ENCODE peak calls at places on chromosome 18, in ten cellular contexts. H, O, Q, G, J, N, T, A, I and E are unnamed samples.
A peak's percentile ranks its signal among the peaks of the same experiment; 100 is the strongest.

GRCh38 chr18:77702686-77703085 is 453.0 kb downstream of the GALR1 start:
- DNase-seq in A (peak; percentile 34), J (no peak), H (peak; percentile 16), I (peak; percentile 8), T (peak; percentile 1), O (peak; percentile 61), N (no peak), G (peak; percentile 36), Q (no peak), E (no peak)

GRCh38 chr18:26227051-26227672 is 917 bp downstream of the TAF4B start:
- DNase-seq in Q (no peak), T (no peak), N (no peak), A (no peak), G (peak; percentile 16), I (peak; percentile 11), J (peak; percentile 62), H (peak; percentile 9), O (peak; percentile 12), E (no peak)

GRCh38 chr18:79935098-79935480 is 16.4 kb downstream of the SLC66A2 start:
- DNase-seq in T (no peak), A (no peak), H (no peak), J (peak; percentile 13), O (no peak), N (no peak), I (no peak), Q (peak; percentile 5), G (no peak), E (no peak)

GRCh38 chr18:26971327-26971918 is 105.9 kb upstream of the AQP4 start:
- DNase-seq in J (no peak), N (no peak), H (no peak), Q (no peak), G (no peak), I (no peak), T (no peak), A (no peak), O (no peak), E (no peak)

GRCh38 chr18:22026362-22026761 is 143.0 kb upstream of the GATA6 start:
- DNase-seq in T (no peak), H (no peak), Q (no peak), N (no peak), A (no peak), O (no peak), J (no peak), I (no peak), G (no peak), E (no peak)

GRCh38 chr18:10252494-10252893 is 201.9 kb upstream of the APCDD1 start:
- DNase-seq in H (peak; percentile 10), Q (no peak), I (no peak), J (no peak), O (no peak), N (no peak), T (no peak), G (no peak), A (no peak), E (no peak)

GRCh38 chr18:8632386-8632785 is 23.1 kb downstream of the RAB12 start:
- DNase-seq in G (no peak), Q (no peak), J (no peak), H (no peak), N (no peak), T (no peak), I (no peak), A (no peak), O (no peak), E (no peak)

GRCh38 chr18:48294894-48295585 is 114.1 kb downstream of the ZBTB7C start:
- DNase-seq in H (no peak), G (no peak), O (no peak), I (no peak), N (no peak), Q (no peak), J (no peak), T (no peak), A (no peak), E (no peak)

DNA sequence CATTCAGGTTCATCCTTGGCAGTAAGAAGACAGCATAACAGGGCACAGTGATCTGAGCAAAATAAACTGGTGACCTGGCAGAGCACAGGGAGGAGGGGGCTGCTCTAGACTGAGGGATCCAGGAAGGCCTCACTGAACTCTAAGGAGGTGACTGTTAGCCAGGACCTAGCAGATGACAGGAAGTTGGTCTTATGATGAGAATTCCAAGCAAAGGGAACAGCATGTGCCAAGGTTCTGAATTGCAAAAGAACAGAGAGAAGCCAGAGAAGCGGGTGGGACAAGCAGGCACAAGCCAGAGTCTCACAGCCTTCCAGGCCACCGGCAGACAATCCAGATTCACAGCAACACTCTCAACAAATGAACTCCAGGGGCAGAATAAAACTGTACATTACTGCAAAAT is 152.7 kb upstream of the PTPRM start:
- DNase-seq in G (no peak), I (peak; percentile 76), O (peak; percentile 49), J (peak; percentile 76), H (no peak), N (no peak), A (no peak), Q (no peak), T (peak; percentile 11), E (no peak)
- TF ChIP-seq CTCF in G (no peak), I (no peak), O (no peak), J (no peak), H (no peak), N (no peak), A (no peak), Q (no peak), T (no peak), E (no peak)

GRCh38 chr18:49460958-49461601 is 635 bp upstream of the DYM start:
- DNase-seq in I (peak; percentile 71), T (peak; percentile 63), A (no peak), G (no peak), J (no peak), Q (no peak), N (no peak), H (no peak), O (peak; percentile 70), E (no peak)

GRCh38 chr18:49467599-49467998 is 7.2 kb upstream of the DYM start:
- DNase-seq in H (no peak), N (no peak), G (no peak), A (no peak), Q (no peak), T (no peak), O (no peak), J (no peak), I (no peak), E (no peak)

GRCh38 chr18:49467019-49467563 is 6.6 kb upstream of the DYM start:
- DNase-seq in N (no peak), T (no peak), G (no peak), A (no peak), H (no peak), J (no peak), O (no peak), Q (no peak), I (no peak), E (no peak)

GRCh38 chr18:49461602-49461977 is 1.1 kb upstream of the DYM start:
- DNase-seq in T (no peak), Q (no peak), O (no peak), G (no peak), J (no peak), H (no peak), A (no peak), N (no peak), I (no peak), E (no peak)

DNA sequence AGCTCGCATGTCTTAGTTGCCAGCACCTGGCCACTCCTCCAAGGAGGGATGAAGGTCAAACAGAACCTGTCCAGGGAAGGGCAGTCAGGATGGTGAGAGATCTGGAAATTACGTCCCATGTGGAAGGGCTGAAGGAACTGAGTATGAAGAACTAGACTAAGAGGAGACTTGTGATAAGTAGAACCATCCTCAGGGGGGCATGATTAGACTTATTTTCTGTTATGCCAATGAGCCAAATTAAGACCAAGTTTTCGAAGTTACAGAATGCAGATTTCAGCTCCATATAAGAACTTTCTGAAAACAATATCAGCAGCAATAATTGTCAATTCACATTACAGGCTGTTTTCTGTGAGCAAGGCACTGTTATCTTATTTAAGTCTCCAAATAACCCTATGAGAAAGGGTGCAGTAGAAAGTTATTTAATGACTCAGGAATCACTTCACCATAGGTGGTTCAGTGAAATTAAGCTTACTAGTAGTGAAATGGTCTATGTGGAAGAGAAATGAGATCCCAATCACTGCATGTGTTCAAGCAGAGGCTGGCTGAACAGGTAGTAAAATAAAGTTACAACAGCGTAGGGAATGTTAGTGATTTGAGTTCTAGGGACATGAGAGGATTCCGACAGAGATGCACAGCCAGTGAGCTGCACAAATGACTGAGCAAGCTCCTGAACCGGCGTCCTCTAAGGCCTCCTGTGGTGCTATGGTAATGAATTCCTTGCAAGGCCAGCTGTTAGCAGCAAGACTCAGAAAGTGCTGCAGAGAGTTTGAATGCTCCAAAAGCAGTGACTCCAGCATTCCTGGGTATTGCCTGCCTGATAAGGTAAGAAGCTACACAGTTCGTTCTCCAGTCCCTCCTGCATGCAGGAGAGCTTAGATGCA is 4.5 kb upstream of the DYM start:
- DNase-seq in H (peak; percentile 70), T (no peak), G (peak; percentile 20), J (no peak), A (no peak), Q (no peak), O (peak; percentile 91), I (peak; percentile 36), N (no peak), E (no peak)
- TF ChIP-seq CTCF in H (no peak), T (no peak), G (no peak), J (no peak), A (no peak), Q (no peak), O (no peak), I (no peak), N (no peak), E (no peak)

GRCh38 chr18:56992777-56993176 is 154.1 kb upstream of the BOD1L2 start:
- DNase-seq in T (no peak), I (no peak), J (no peak), Q (no peak), A (no peak), N (no peak), G (no peak), O (peak; percentile 8), H (peak; percentile 20), E (no peak)

GRCh38 chr18:56999823-57000222 is 147.1 kb upstream of the BOD1L2 start:
- DNase-seq in G (no peak), T (peak; percentile 3), Q (no peak), A (no peak), N (no peak), J (no peak), I (no peak), O (no peak), H (no peak), E (no peak)

GRCh38 chr18:56997200-56997599 is 149.7 kb upstream of the BOD1L2 start:
- DNase-seq in T (no peak), G (no peak), O (no peak), N (no peak), H (no peak), A (no peak), J (no peak), Q (no peak), I (no peak), E (no peak)

GRCh38 chr18:56990678-56991077 is 156.2 kb upstream of the BOD1L2 start:
- DNase-seq in Q (no peak), J (no peak), T (no peak), I (no peak), G (no peak), H (no peak), N (no peak), A (no peak), O (no peak), E (no peak)

DNA sequence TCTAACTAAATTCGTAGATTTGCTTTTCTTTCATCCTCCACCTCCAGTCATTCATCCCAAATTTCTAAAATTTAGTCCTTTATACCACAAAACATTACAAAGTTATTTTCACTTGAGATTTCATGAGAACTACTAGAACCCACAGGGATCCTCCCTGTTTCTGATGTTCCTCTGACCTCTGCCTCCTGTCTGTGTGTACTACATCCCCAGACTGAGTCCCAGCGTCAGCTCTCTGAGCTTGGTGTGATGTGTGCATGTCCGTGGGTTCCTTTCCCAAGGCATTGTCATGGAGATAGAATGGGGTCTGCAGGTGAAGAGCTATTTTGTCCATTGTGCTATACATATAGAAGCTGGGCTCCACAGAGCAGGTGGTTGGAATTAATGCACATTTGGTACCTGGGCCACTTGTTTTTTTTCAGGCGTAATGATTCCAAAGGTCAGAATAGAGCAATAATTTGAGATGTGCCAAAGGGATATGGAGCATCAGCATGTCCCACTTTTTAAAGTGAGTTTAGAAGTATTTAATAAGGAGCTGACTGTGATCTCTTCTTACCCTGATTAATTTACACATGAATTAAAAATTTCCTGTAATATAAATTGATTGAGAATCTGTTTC is 151.2 kb upstream of the BOD1L2 start:
- DNase-seq in A (no peak), T (no peak), Q (no peak), I (no peak), J (no peak), O (no peak), H (no peak), N (no peak), G (no peak), E (no peak)
- TF ChIP-seq CTCF in A (no peak), T (no peak), Q (no peak), I (no peak), J (no peak), O (peak; percentile 7), H (no peak), N (no peak), G (no peak), E (no peak)

DNA sequence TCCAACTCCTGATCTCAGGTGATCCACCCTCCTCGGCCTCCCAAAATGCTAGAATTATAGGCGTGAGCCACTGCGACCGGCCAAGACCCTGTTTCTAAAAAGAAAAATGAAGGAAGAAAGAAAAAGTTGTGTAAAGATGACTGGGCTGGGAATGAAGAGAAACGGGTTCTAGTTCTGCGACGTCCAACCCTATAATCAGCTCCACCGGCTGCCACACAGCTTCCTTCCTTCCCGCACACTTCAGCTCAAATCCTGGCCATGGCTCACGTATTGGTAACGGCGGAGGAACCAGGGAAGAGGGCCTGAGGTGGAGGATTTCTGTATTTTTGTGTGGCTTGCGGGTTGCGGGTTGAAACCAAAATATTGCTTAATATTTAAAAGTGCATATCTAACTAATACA is 88.1 kb downstream of the MYL12B start:
- DNase-seq in J (no peak), G (no peak), Q (no peak), I (no peak), H (no peak), A (no peak), N (no peak), T (no peak), O (no peak), E (no peak)
- TF ChIP-seq CTCF in J (no peak), G (no peak), Q (no peak), I (no peak), H (no peak), A (no peak), N (no peak), T (no peak), O (no peak), E (no peak)